ENCODE peak calls at places on chromosomes 12 and 14, in five cellular contexts. D is HCT116, V is HepG2, N is SK-N-SH, X is GM12878. C is an unnamed sample.

GRCh38 chr12:50072198-50072907 is 12.8 kb upstream of the SMARCD1 start:
- DNase-seq in X (no peak), D (no peak), V (no peak), N (no peak), C (no peak)

GRCh38 chr12:6828671-6829531 is 694 bp downstream of the P3H3 start:
- DNase-seq in D (no peak), V (no peak), X (no peak), N (peak; percentile 81), C (peak; percentile 51)

GRCh38 chr12:50545783-50546182 is 41.0 kb downstream of the DIP2B start:
- DNase-seq in X (no peak), N (no peak), D (no peak), V (no peak), C (no peak)

GRCh38 chr12:91763654-91764439 is 381.8 kb downstream of the BTG1 start:
- DNase-seq in V (no peak), N (no peak), X (no peak), D (no peak), C (no peak)

GRCh38 chr12:62848418-62848817 is 86.5 kb downstream of the PPM1H start:
- DNase-seq in V (no peak), X (peak; percentile 3), N (no peak), D (peak; percentile 24), C (no peak)

GRCh38 chr12:54193437-54193836 is 4.7 kb upstream of the SMUG1 start:
- DNase-seq in N (peak; percentile 47), X (no peak), V (no peak), D (no peak), C (no peak)

GRCh38 chr12:31954925-31955678 is 4.1 kb upstream of the RESF1 start:
- DNase-seq in D (no peak), V (no peak), N (no peak), X (no peak), C (no peak)

GRCh38 chr12:124532331-124532750 is 35.1 kb downstream of the NCOR2 start:
- DNase-seq in X (no peak), N (peak; percentile 62), D (no peak), V (no peak), C (no peak)

GRCh38 chr12:124617615-124618014 is 50.2 kb upstream of the NCOR2 start:
- DNase-seq in N (peak; percentile 90), X (no peak), D (no peak), V (no peak), C (peak; percentile 35)

DNA sequence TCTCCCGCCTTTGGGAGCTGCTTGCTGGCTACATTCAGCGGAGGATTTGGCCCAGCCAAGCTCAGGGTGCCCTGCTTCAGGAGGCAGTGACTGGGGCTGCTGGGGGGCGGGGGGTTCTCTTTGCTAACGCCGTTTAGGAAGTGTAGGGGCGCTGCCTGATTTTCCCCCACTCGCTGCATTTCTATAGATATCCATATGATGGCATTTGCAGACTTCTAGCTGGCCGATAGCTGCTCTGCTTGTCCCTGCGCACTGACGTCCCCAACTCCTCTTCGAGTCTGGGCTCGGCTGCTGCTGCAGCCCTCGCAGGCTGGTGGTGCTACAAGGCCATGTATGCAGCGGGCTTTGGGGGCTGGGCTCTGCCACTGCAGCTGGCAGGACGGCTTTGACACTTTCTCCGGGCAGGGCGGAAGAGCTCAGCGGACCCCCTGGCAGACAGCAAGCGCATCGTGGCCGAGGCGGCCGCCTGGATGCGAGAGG is 3.1 kb downstream of the LRFN5 start:
- DNase-seq in V (no peak), X (no peak), D (no peak), N (peak; percentile 28), C (no peak)
- TF ChIP-seq CTCF in V (peak; percentile 71), X (peak; percentile 5), D (no peak), N (no peak), C (no peak)

DNA sequence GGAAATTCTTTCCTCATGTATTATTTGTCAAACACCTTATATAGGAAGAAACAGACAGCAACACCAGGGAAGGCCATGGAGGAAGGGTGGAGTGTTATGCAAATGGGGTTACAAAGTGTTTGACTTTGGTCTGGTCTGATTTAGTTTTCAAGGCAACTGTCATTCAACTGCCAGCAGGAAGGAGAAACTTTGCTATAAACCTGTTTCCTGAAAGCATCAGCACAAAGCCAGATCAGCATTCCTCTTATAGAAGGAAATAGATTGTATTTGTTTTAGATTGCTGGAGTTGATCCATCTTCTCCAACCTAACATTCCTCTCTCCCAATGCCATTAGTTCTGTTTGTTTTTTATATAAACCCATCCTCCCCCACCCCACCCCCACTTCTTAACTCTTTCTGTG is 65.7 kb downstream of the STAB2 start:
- DNase-seq in N (no peak), D (no peak), X (no peak), V (no peak), C (no peak)
- TF ChIP-seq ZBTB33 in N (no peak), D (no peak), X (no peak), V (no peak), C (no peak)

GRCh38 chr14:77140937-77141591 is 527 bp downstream of the ZDHHC22 start:
- DNase-seq in N (peak; percentile 94), X (no peak), D (no peak), V (no peak), C (peak; percentile 44)
- TF ChIP-seq CTCF in N (peak; percentile 37), X (no peak), D (peak; percentile 47), V (peak; percentile 51), C (no peak)

GRCh38 chr12:84704851-84705250 is 207.7 kb downstream of the SLC6A15 start:
- DNase-seq in N (no peak), D (no peak), V (no peak), X (no peak), C (no peak)
- TF ChIP-seq ZBTB33 in N (no peak), D (no peak), V (no peak), X (no peak), C (no peak)

GRCh38 chr14:28294834-28295440 is 471.6 kb upstream of the FOXG1 start:
- DNase-seq in V (peak; percentile 27), X (no peak), D (no peak), N (peak; percentile 1), C (peak; percentile 3)
- TF ChIP-seq CTCF in V (peak; percentile 33), X (no peak), D (no peak), N (peak; percentile 64), C (no peak)

DNA sequence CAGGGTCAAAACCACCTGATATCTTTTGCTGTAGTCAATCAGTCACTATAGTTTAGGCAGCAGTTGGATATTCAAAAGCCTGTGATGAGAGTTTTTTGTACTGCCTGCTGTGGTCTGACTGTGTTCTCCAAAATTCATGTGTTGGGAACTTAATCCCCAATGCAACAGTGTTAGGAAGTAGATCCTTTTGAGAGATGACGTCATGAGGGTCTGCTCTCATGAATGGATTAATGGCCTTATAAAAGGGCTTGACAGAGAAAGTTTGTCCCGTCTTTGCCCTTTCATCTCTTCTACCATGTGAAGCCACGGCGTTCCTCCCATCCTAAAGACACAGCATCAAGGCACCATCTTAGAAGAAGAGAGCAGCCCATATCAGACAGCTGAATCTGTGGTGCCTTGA is 50.8 kb upstream of the PDE3A start:
- DNase-seq in X (no peak), D (no peak), N (no peak), V (no peak), C (no peak)
- TF ChIP-seq ZBTB33 in X (no peak), D (no peak), N (no peak), V (no peak), C (no peak)